ENCODE peak calls at places on chromosomes 13 and 19, in seven cellular contexts. H is sigmoid colon, O is upper lobe of left lung, R is suprapubic skin, K is tibial nerve, D is A549, Z is transverse colon. M is an unnamed sample. For H3K9me3, the result is how much of the 10 kb centered on the place peaks cover.

GRCh38 chr19:7522923-7523667 is 671 bp downstream of the MCOLN1 start:
- DNase-seq in H (peak), K (no peak), Z (no peak), R (no peak), D (no peak), O (no peak), M (no peak)

GRCh38 chr19:46493236-46494114 is 2.2 kb downstream of the PNMA8B start:
- DNase-seq in R (no peak), O (no peak), Z (peak), K (no peak), H (peak), D (no peak), M (peak)

GRCh38 chr19:10769533-10770491 is 51.9 kb downstream of the DNM2 start:
- DNase-seq in R (no peak), Z (peak), K (peak), O (peak), H (peak), D (peak), M (peak)

GRCh38 chr13:52158629-52159158 is 703 bp downstream of the NEK3 start:
- DNase-seq in O (peak), H (peak), Z (peak), K (no peak), D (peak), R (peak), M (peak)

GRCh38 chr19:3282155-3282554 is 57.7 kb downstream of the CELF5 start:
- DNase-seq in H (no peak), R (no peak), K (no peak), Z (no peak), D (no peak), O (no peak), M (no peak)

GRCh38 chr13:110005563-110005962 is 219.2 kb upstream of the IRS2 start:
- DNase-seq in Z (no peak), D (no peak), R (no peak), K (no peak), H (no peak), O (no peak), M (no peak)

GRCh38 chr19:13302521-13303270 is 152.5 kb downstream of the IER2 start:
- DNase-seq in K (no peak), O (no peak), H (no peak), R (no peak), D (peak), Z (no peak), M (no peak)

GRCh38 chr19:40542197-40542859 is 34.3 kb upstream of the SHKBP1 start:
- DNase-seq in O (peak), D (no peak), K (no peak), H (peak), R (no peak), Z (peak), M (peak)

GRCh38 chr19:17950310-17951150 is 16.4 kb upstream of the KCNN1 start:
- DNase-seq in K (no peak), O (no peak), Z (no peak), D (no peak), H (no peak), R (no peak), M (peak)

GRCh38 chr13:98998831-98999634 is 21.2 kb upstream of the DOCK9 start:
- DNase-seq in H (no peak), Z (no peak), O (no peak), K (no peak), D (no peak), R (no peak), M (peak)

GRCh38 chr13:74132152-74132767 is 1.9 kb downstream of the KLF12 start:
- DNase-seq in H (no peak), D (no peak), R (no peak), K (no peak), Z (no peak), O (no peak), M (no peak)

GRCh38 chr13:32986552-32986951 is 29.7 kb upstream of the KL start:
- DNase-seq in R (no peak), O (no peak), D (no peak), Z (no peak), H (no peak), K (no peak), M (no peak)

GRCh38 chr13:21518617-21519144 is 59.6 kb upstream of the ZDHHC20 start:
- DNase-seq in H (no peak), O (no peak), D (no peak), K (no peak), R (no peak), Z (no peak), M (no peak)

GRCh38 chr13:110137677-110138008 is 169.3 kb downstream of the COL4A1 start:
- DNase-seq in O (peak), D (peak), R (no peak), K (no peak), Z (peak), H (no peak), M (no peak)

GRCh38 chr13:60074397-60074796 is 89.3 kb downstream of the DIAPH3 start:
- DNase-seq in O (no peak), D (no peak), K (no peak), H (no peak), Z (no peak), R (no peak), M (no peak)

GRCh38 chr13:113616991-113617749 is 32.6 kb downstream of the TFDP1 start:
- DNase-seq in H (no peak), O (peak), D (no peak), R (no peak), K (no peak), Z (no peak), M (no peak)

GRCh38 chr19:17751103-17751911 is at the start of gene FCHO1:
- DNase-seq in O (peak), Z (peak), R (no peak), H (peak), K (no peak), D (no peak), M (no peak)

GRCh38 chr19:50843701-50844221 is 10.4 kb upstream of the KLK15 start:
- DNase-seq in Z (no peak), R (no peak), K (no peak), H (peak), O (no peak), D (no peak), M (no peak)

GRCh38 chr13:70568571-70568970 is 460.3 kb upstream of the KLHL1 start:
- DNase-seq in D (peak), Z (no peak), K (no peak), R (no peak), O (no peak), H (no peak), M (no peak)

GRCh38 chr19:49142866-49143335 is 12.3 kb downstream of the HRC start:
- DNase-seq in Z (peak), H (peak), O (peak), K (no peak), D (peak), R (no peak), M (peak)

GRCh38 chr19:13225085-13225484 is 74.9 kb downstream of the IER2 start:
- DNase-seq in R (no peak), K (no peak), O (no peak), Z (no peak), H (no peak), D (no peak), M (no peak)

GRCh38 chr19:33210266-33210940 is 15.2 kb downstream of the SLC7A10 start:
- DNase-seq in H (no peak), Z (no peak), K (no peak), D (no peak), O (no peak), R (no peak), M (no peak)

GRCh38 chr19:33209844-33210230 is 15.7 kb downstream of the LRP3 start:
- DNase-seq in R (no peak), O (no peak), D (no peak), Z (no peak), K (no peak), H (no peak), M (no peak)

GRCh38 chr19:33212773-33213172 is 12.9 kb downstream of the SLC7A10 start:
- DNase-seq in Z (no peak), D (no peak), O (no peak), H (no peak), K (no peak), R (no peak), M (no peak)

GRCh38 chr19:33214621-33215020 is 11.0 kb downstream of the SLC7A10 start:
- DNase-seq in K (no peak), H (no peak), Z (no peak), D (peak), R (no peak), O (no peak), M (no peak)

DNA sequence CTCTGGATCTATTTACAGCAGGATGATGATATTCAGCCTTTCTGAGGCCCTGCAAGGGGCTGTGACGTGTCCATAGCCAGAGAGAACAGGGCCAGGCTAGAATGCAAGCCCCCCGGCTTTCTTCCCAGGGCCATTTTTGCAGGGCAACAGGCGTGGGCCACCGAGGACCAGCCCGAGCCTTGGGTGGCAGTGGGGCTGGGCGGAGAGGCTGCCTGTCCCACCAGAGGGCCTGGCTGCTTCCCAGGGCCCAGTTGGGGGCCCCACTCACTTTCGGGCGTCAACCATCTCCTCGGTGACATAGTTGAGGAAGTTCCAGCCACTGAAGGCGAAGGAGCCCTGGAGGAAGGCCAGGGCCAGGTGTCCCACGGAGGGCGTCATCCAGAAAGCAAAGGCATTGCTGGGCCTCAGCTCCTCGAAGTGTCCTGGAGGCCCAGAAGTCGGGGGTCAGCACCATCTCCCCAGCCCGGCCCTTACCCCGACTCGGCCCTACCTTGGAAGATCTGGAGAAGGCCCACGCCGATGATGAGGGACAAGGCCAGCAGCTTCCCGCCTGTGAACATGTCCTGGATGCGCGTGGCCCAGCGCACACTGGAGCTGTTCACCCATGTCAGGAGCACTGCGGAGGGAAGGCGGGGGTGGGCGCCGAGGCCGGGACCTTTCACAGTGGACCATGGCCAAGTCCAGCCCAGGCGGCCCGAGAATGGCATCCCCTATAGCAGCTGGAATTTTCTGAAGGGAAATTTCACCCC is 13.5 kb downstream of the SLC7A10 start:
- DNase-seq in Z (no peak), R (no peak), K (no peak), D (no peak), H (no peak), O (no peak), M (no peak)
- TF ChIP-seq EP300 in Z (no peak), R (no peak), K (no peak), D (no peak), H (no peak), O (no peak), M (no peak)

DNA sequence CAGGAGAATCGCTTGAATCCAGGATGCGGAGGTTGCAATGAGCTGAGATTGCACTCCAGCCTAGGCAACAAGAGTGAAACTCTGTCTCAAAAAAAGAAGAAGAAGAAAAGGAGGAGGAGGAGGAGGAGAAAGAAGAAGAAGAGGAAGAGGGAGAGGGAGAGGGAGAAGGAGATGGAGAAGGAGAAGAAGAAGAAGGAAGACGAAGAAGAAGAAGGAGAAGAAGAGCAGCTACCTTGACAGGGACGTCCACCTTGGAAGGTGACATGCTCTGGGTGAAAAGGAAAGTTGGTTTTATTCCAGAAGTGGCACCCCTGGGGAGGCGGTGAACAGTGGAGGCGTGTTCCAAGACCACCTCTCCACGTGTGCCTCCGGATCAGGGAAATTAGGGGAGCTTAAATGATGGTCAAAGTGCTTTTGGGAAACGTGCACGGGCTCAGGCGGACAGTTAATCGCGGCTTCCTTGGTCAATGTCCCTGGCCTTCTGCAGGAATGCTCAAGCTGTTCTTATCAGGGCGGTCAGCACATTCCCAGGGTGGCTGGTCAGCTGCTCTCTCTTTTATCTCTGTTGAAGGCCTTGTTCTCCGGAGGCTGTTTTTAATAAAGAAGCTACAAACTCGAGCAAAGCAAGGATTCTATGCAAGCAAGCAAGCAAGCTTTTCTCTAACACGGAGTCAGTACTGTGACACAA is 78.9 kb upstream of the PEG3 start:
- DNase-seq in O (no peak), Z (no peak), H (no peak), K (no peak), D (no peak), R (no peak), M (peak)
- H3K9me3 ChIP-seq in O (under half), Z (under half), H (under half), K (under half), D (under half), R (under half), M (under half)

GRCh38 chr13:43373400-43373799 is 350.0 kb downstream of the DNAJC15 start:
- DNase-seq in H (no peak), Z (no peak), D (no peak), R (no peak), K (no peak), O (no peak), M (no peak)
- TF ChIP-seq POLR2A in H (no peak), Z (no peak), D (no peak), R (no peak), K (no peak), O (no peak), M (no peak)

DNA sequence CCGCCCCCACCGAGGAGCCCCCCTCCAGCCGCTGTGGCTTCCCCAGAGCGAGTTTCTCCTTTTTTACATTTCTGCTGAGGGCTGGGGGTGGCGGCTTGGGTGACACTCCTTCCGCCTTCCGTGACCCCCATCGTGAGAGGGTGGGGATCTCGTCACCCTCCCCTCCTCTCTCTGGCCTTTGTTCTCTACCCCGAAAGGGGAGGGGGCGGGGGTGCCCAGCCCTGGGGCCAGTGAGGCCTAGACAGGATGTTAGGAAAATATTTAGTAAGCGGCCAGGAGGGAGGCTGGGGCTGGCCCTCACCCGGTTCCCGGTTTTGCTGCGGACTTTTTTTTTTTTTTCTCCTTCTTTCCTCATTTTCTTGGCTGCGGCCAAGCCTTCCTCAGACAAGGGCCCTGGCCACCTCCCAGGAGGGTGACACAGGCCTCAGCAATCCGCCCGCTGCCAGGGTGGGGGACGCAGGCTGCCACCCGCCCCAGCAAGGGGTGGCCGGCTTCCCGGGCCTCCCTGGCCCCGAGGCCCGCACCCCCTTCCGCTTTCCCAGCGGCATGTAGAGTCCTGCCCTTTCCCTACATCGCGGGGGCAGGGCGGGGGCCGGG is 3.9 kb downstream of the MIDN start:
- DNase-seq in Z (peak), K (peak), R (peak), D (peak), H (peak), O (peak), M (peak)
- TF ChIP-seq EP300 in Z (peak), K (peak), R (no peak), D (no peak), H (peak), O (no peak), M (peak)